ENCODE peak calls at places on chromosome 9, in five cellular contexts. D is activated CD8-positive, alpha-beta memory T cell treated with anti-CD3 and anti-CD28 coated beads for 4 hours; N is GM12891; X is HepG2; W is stimulated activated CD8-positive, alpha-beta memory T cell treated with anti-CD3 and anti-CD28 coated beads, Interleukin-15, amount 100 ng/mL, for 24 hours. G is an unnamed sample.

GRCh38 chr9:12191630-12192029 is 501.6 kb upstream of the TYRP1 start:
- DNase-seq in X (no peak), D (no peak), N (no peak), W (no peak), G (no peak)

GRCh38 chr9:123478967-123479602 is 123.1 kb downstream of the CRB2 start:
- DNase-seq in D (no peak), W (no peak), N (no peak), X (no peak), G (no peak)

GRCh38 chr9:1939466-1939865 is 75.7 kb upstream of the SMARCA2 start:
- DNase-seq in X (no peak), W (no peak), N (no peak), D (no peak), G (no peak)

GRCh38 chr9:72557549-72557948 is 36.1 kb downstream of the TMC1 start:
- DNase-seq in W (no peak), N (no peak), X (peak), D (peak), G (peak)

GRCh38 chr9:136950656-136951030 is 1.4 kb upstream of the LCN12 start:
- DNase-seq in N (no peak), W (no peak), X (no peak), D (no peak), G (peak)

GRCh38 chr9:109232449-109232848 is 65.4 kb upstream of the FRRS1L start:
- DNase-seq in N (no peak), X (no peak), D (no peak), W (no peak), G (no peak)

GRCh38 chr9:136013116-136013515 is 51.9 kb upstream of the UBAC1 start:
- DNase-seq in X (no peak), W (no peak), D (no peak), N (no peak), G (peak)

GRCh38 chr9:111803924-111804323 is 9.2 kb upstream of the SHOC1 start:
- DNase-seq in W (no peak), X (no peak), N (peak), D (no peak), G (no peak)

GRCh38 chr9:134025606-134026541 is 593 bp downstream of the BRD3OS start:
- DNase-seq in W (peak), X (peak), D (no peak), N (peak), G (peak)

GRCh38 chr9:109047259-109047658 is 34.0 kb upstream of the CTNNAL1 start:
- DNase-seq in D (no peak), X (no peak), N (no peak), W (no peak), G (no peak)

GRCh38 chr9:15873573-15874177 is 320.8 kb downstream of the CCDC171 start:
- DNase-seq in W (no peak), D (no peak), N (no peak), X (peak), G (no peak)

GRCh38 chr9:137241490-137242328 is 622 bp downstream of the TUBB4B start:
- DNase-seq in N (peak), W (peak), X (peak), D (peak), G (peak)

GRCh38 chr9:127444921-127445850 is 6.0 kb downstream of the RPL12 start:
- DNase-seq in N (no peak), D (no peak), X (no peak), W (no peak), G (peak)

GRCh38 chr9:73143606-73144328 is 7.9 kb upstream of the ANXA1 start:
- DNase-seq in D (no peak), N (no peak), W (no peak), X (no peak), G (no peak)

GRCh38 chr9:97625620-97626019 is 7.5 kb downstream of the TSTD2 start:
- DNase-seq in D (no peak), X (no peak), W (no peak), N (no peak), G (no peak)

GRCh38 chr9:118609355-118610044 is 759.7 kb downstream of the BRINP1 start:
- DNase-seq in D (no peak), X (no peak), N (no peak), W (no peak), G (peak)

GRCh38 chr9:90803860-90804593 is 2.4 kb downstream of the SYK start:
- DNase-seq in X (no peak), D (no peak), W (no peak), N (no peak), G (no peak)

GRCh38 chr9:133406480-133407307 is 11.1 kb downstream of the REXO4 start:
- DNase-seq in W (peak), D (peak), N (peak), X (peak), G (peak)

GRCh38 chr9:120480707-120481106 is 99.3 kb downstream of the CDK5RAP2 start:
- DNase-seq in W (no peak), N (no peak), D (no peak), X (no peak), G (peak)

GRCh38 chr9:4301971-4302427 is 2.1 kb upstream of the GLIS3 start:
- DNase-seq in W (no peak), N (no peak), D (no peak), X (no peak), G (peak)

GRCh38 chr9:134852906-134853654 is 27.5 kb upstream of the FCN2 start:
- DNase-seq in W (no peak), X (no peak), D (no peak), N (no peak), G (no peak)

GRCh38 chr9:136856078-136856474 is 3.9 kb downstream of the MAMDC4 start:
- DNase-seq in X (no peak), W (no peak), D (no peak), N (no peak), G (no peak)

GRCh38 chr9:112555844-112556482 is 69.3 kb downstream of the KIAA1958 start:
- DNase-seq in X (peak), D (no peak), W (no peak), N (peak), G (no peak)

GRCh38 chr9:37083654-37084053 is 36.7 kb upstream of the ZCCHC7 start:
- DNase-seq in X (no peak), N (no peak), W (no peak), D (no peak), G (no peak)

GRCh38 chr9:36923025-36923625 is 110.9 kb downstream of the PAX5 start:
- DNase-seq in X (no peak), N (no peak), D (no peak), W (no peak), G (no peak)

GRCh38 chr9:79537838-79538237 is 33.9 kb upstream of the TLE4 start:
- DNase-seq in X (no peak), N (no peak), D (no peak), W (no peak), G (no peak)

GRCh38 chr9:127611796-127612790 is at the start of gene STXBP1:
- DNase-seq in X (peak), N (peak), D (peak), W (peak), G (peak)

GRCh38 chr9:110208031-110208430 is at the start of gene C9orf152:
- DNase-seq in W (no peak), D (no peak), N (no peak), X (no peak), G (peak)

GRCh38 chr9:98215821-98216220 is 23.4 kb upstream of the CORO2A start:
- DNase-seq in X (no peak), D (no peak), W (no peak), N (no peak), G (no peak)

GRCh38 chr9:137632432-137633161 is 13.8 kb downstream of the EHMT1 start:
- DNase-seq in X (no peak), N (no peak), D (no peak), W (no peak), G (no peak)

GRCh38 chr9:91307279-91307678 is 54.4 kb downstream of the AUH start:
- DNase-seq in W (no peak), X (no peak), D (no peak), N (no peak), G (no peak)

GRCh38 chr9:14985419-14985818 is 75.2 kb upstream of the FREM1 start:
- DNase-seq in X (no peak), N (no peak), W (no peak), D (no peak), G (no peak)

GRCh38 chr9:114733814-114734213 is 51.8 kb upstream of the TEX48 start:
- DNase-seq in W (no peak), D (no peak), N (no peak), X (no peak), G (no peak)

GRCh38 chr9:105994970-105995369 is 300.6 kb downstream of the TMEM38B start:
- DNase-seq in D (no peak), W (no peak), X (no peak), N (no peak), G (peak)

GRCh38 chr9:106920701-106921283 is 57.8 kb downstream of the ZNF462 start:
- DNase-seq in D (no peak), W (no peak), X (peak), N (no peak), G (no peak)

GRCh38 chr9:109471994-109472393 is 26.1 kb downstream of the PTPN3 start:
- DNase-seq in N (no peak), X (no peak), W (no peak), D (no peak), G (no peak)

GRCh38 chr9:21075484-21075883 is 2.3 kb downstream of the IFNB1 start:
- DNase-seq in X (no peak), D (no peak), N (no peak), W (no peak), G (no peak)